ENCODE peak calls at places on chromosomes 13 and 19, in six cellular contexts. C, Q, V, R, G and A are unnamed samples.

GRCh38 chr13:95643471-95643813 is 1.1 kb downstream of the DZIP1 start:
- DNase-seq in C (no peak), Q (no peak), V (peak), R (no peak), G (no peak), A (no peak)

GRCh38 chr19:31831421-31831820 is 482.2 kb upstream of the TSHZ3 start:
- DNase-seq in C (no peak), Q (no peak), V (no peak), R (no peak), G (no peak), A (no peak)

GRCh38 chr19:49380391-49380790 is 7.7 kb upstream of the KASH5 start:
- DNase-seq in C (no peak), Q (no peak), V (no peak), R (no peak), G (no peak), A (no peak)

GRCh38 chr19:5430237-5430636 is 25.0 kb upstream of the ZNRF4 start:
- DNase-seq in C (no peak), Q (no peak), V (no peak), R (no peak), G (no peak), A (no peak)

GRCh38 chr19:41192574-41193419 is at the start of gene CYP2S1:
- DNase-seq in C (no peak), Q (no peak), V (peak), R (no peak), G (no peak), A (no peak)

GRCh38 chr13:93262729-93263128 is 36.1 kb downstream of the GPC6 start:
- DNase-seq in C (no peak), Q (no peak), V (peak), R (no peak), G (no peak), A (no peak)

GRCh38 chr13:101415358-101416174 is 742 bp downstream of the NALCN start:
- DNase-seq in C (no peak), Q (no peak), V (no peak), R (no peak), G (no peak), A (no peak)

GRCh38 chr13:40060318-40061007 is 405.0 kb downstream of the COG6 start:
- DNase-seq in C (no peak), Q (no peak), V (peak), R (peak), G (peak), A (no peak)

GRCh38 chr13:35146686-35147085 is 204.6 kb downstream of the NBEA start:
- DNase-seq in C (no peak), Q (no peak), V (no peak), R (no peak), G (no peak), A (no peak)

GRCh38 chr13:72565893-72566292 is 161.5 kb downstream of the MZT1 start:
- DNase-seq in C (no peak), Q (no peak), V (peak), R (no peak), G (no peak), A (no peak)

GRCh38 chr13:91946498-91947070 is 548.2 kb downstream of the GPC5 start:
- DNase-seq in C (no peak), Q (no peak), V (peak), R (no peak), G (no peak), A (no peak)

GRCh38 chr19:55679343-55680257 is 4.6 kb downstream of the EPN1 start:
- DNase-seq in C (no peak), Q (no peak), V (no peak), R (no peak), G (no peak), A (no peak)

GRCh38 chr13:112719016-112719415 is 29.2 kb downstream of the ATP11A start:
- DNase-seq in C (no peak), Q (no peak), V (no peak), R (peak), G (no peak), A (no peak)

GRCh38 chr19:29666634-29667389 is 1.6 kb downstream of the PLEKHF1 start:
- DNase-seq in C (no peak), Q (peak), V (peak), R (peak), G (no peak), A (no peak)

GRCh38 chr19:18588611-18589379 is at the start of gene REX1BD:
- DNase-seq in C (peak), Q (peak), V (peak), R (peak), G (peak), A (peak)

GRCh38 chr13:79404985-79405384 is 1.1 kb downstream of the RBM26 start:
- DNase-seq in C (no peak), Q (no peak), V (no peak), R (no peak), G (no peak), A (no peak)

GRCh38 chr13:41456768-41457588 is at the start of gene RGCC:
- DNase-seq in C (peak), Q (peak), V (peak), R (peak), G (peak), A (peak)

GRCh38 chr19:4870025-4870700 is 2.7 kb upstream of the PLIN3 start:
- DNase-seq in C (no peak), Q (no peak), V (peak), R (no peak), G (no peak), A (no peak)

GRCh38 chr19:41083516-41083915 is 4.7 kb upstream of the CYP2A13 start:
- DNase-seq in C (no peak), Q (no peak), V (no peak), R (no peak), G (no peak), A (no peak)

GRCh38 chr19:1445932-1446712 is 3.8 kb upstream of the APC2 start:
- DNase-seq in C (no peak), Q (no peak), V (no peak), R (no peak), G (no peak), A (no peak)

GRCh38 chr13:26377038-26377437 is 123.1 kb downstream of the CDK8 start:
- DNase-seq in C (no peak), Q (no peak), V (peak), R (no peak), G (no peak), A (no peak)

GRCh38 chr13:64551755-64552154 is 2678.4 kb downstream of the PCDH9 start:
- DNase-seq in C (no peak), Q (no peak), V (peak), R (no peak), G (no peak), A (no peak)

GRCh38 chr19:30174791-30175190 is 197.4 kb upstream of the ZNF536 start:
- DNase-seq in C (no peak), Q (no peak), V (no peak), R (no peak), G (no peak), A (no peak)

GRCh38 chr13:71879129-71879535 is 12.1 kb upstream of the DACH1 start:
- DNase-seq in C (no peak), Q (no peak), V (peak), R (no peak), G (no peak), A (peak)

GRCh38 chr13:42174344-42175162 is 97.4 kb upstream of the AKAP11 start:
- DNase-seq in C (no peak), Q (no peak), V (peak), R (no peak), G (no peak), A (no peak)

GRCh38 chr13:65926750-65927171 is 1303.4 kb downstream of the PCDH9 start:
- DNase-seq in C (no peak), Q (peak), V (peak), R (no peak), G (no peak), A (no peak)

GRCh38 chr13:99983401-99984133 is 2.0 kb downstream of the ZIC2 start:
- DNase-seq in C (no peak), Q (no peak), V (no peak), R (no peak), G (no peak), A (no peak)

GRCh38 chr13:46313441-46314257 is 73.4 kb downstream of the RUBCNL start:
- DNase-seq in C (no peak), Q (peak), V (no peak), R (no peak), G (no peak), A (no peak)

GRCh38 chr13:41332829-41333228 is 21.8 kb downstream of the NAA16 start:
- DNase-seq in C (no peak), Q (no peak), V (no peak), R (no peak), G (no peak), A (no peak)